ENCODE peak calls at places on chromosomes 2 and 18, in seven cellular contexts. One of them, this sample, is unnamed.

GRCh38 chr2:216502776-216503629 is 4.4 kb downstream of the RPL37A start:
- DNase-seq in PC-3: no peak
- DNase-seq in CD8-positive, alpha-beta T cell: no peak
- DNase-seq in aorta: no peak
- DNase-seq in brain microvascular endothelial cell: no peak
- DNase-seq in kidney: no peak
- DNase-seq in left ventricle myocardium inferior: no peak
- DNase-seq in this sample: no peak

GRCh38 chr2:62826141-62826540 is 120.6 kb downstream of the EHBP1 start:
- DNase-seq in aorta: no peak
- DNase-seq in PC-3: no peak
- DNase-seq in left ventricle myocardium inferior: no peak
- DNase-seq in kidney: no peak
- DNase-seq in CD8-positive, alpha-beta T cell: no peak
- DNase-seq in brain microvascular endothelial cell: no peak
- DNase-seq in this sample: no peak

GRCh38 chr18:8615397-8616025 is 6.3 kb downstream of the RAB12 start:
- DNase-seq in brain microvascular endothelial cell: peak; percentile 88
- DNase-seq in aorta: no peak
- DNase-seq in kidney: no peak
- DNase-seq in PC-3: peak; percentile 92
- DNase-seq in left ventricle myocardium inferior: no peak
- DNase-seq in CD8-positive, alpha-beta T cell: no peak
- DNase-seq in this sample: no peak

GRCh38 chr2:128172191-128172590 is 81.2 kb downstream of the UGGT1 start:
- DNase-seq in PC-3: peak; percentile 30
- DNase-seq in brain microvascular endothelial cell: no peak
- DNase-seq in left ventricle myocardium inferior: no peak
- DNase-seq in kidney: no peak
- DNase-seq in CD8-positive, alpha-beta T cell: no peak
- DNase-seq in aorta: no peak
- DNase-seq in this sample: no peak

GRCh38 chr18:75036941-75037516 is 171.9 kb downstream of the PTGR3 start:
- DNase-seq in brain microvascular endothelial cell: no peak
- DNase-seq in kidney: no peak
- DNase-seq in CD8-positive, alpha-beta T cell: no peak
- DNase-seq in left ventricle myocardium inferior: no peak
- DNase-seq in PC-3: peak; percentile 65
- DNase-seq in aorta: no peak
- DNase-seq in this sample: no peak

GRCh38 chr18:61894751-61895524 is 2.1 kb upstream of the RNF152 start:
- DNase-seq in aorta: peak; percentile 73
- DNase-seq in left ventricle myocardium inferior: no peak
- DNase-seq in PC-3: no peak
- DNase-seq in brain microvascular endothelial cell: no peak
- DNase-seq in kidney: no peak
- DNase-seq in CD8-positive, alpha-beta T cell: no peak
- DNase-seq in this sample: no peak

GRCh38 chr2:211836409-211836808 is 702.2 kb downstream of the ERBB4 start:
- DNase-seq in PC-3: peak; percentile 44
- DNase-seq in CD8-positive, alpha-beta T cell: no peak
- DNase-seq in left ventricle myocardium inferior: no peak
- DNase-seq in kidney: no peak
- DNase-seq in aorta: no peak
- DNase-seq in brain microvascular endothelial cell: no peak
- DNase-seq in this sample: no peak

GRCh38 chr2:160371251-160372009 is 122.2 kb downstream of the RBMS1 start:
- DNase-seq in CD8-positive, alpha-beta T cell: no peak
- DNase-seq in left ventricle myocardium inferior: peak; percentile 32
- DNase-seq in brain microvascular endothelial cell: no peak
- DNase-seq in aorta: no peak
- DNase-seq in PC-3: no peak
- DNase-seq in kidney: no peak
- DNase-seq in this sample: no peak

GRCh38 chr2:47598476-47598875 is 184.5 kb upstream of the MSH6 start:
- DNase-seq in aorta: no peak
- DNase-seq in brain microvascular endothelial cell: no peak
- DNase-seq in kidney: no peak
- DNase-seq in CD8-positive, alpha-beta T cell: no peak
- DNase-seq in left ventricle myocardium inferior: no peak
- DNase-seq in PC-3: no peak
- DNase-seq in this sample: no peak

GRCh38 chr2:161230959-161231358 is 70.7 kb downstream of the TANK start:
- DNase-seq in kidney: no peak
- DNase-seq in left ventricle myocardium inferior: no peak
- DNase-seq in PC-3: peak; percentile 51
- DNase-seq in brain microvascular endothelial cell: no peak
- DNase-seq in aorta: no peak
- DNase-seq in CD8-positive, alpha-beta T cell: no peak
- DNase-seq in this sample: no peak

GRCh38 chr18:7789853-7790552 is 222.9 kb downstream of the PTPRM start:
- DNase-seq in kidney: no peak
- DNase-seq in aorta: no peak
- DNase-seq in brain microvascular endothelial cell: no peak
- DNase-seq in CD8-positive, alpha-beta T cell: no peak
- DNase-seq in PC-3: peak; percentile 65
- DNase-seq in left ventricle myocardium inferior: no peak
- DNase-seq in this sample: no peak

GRCh38 chr18:74234326-74235171 is 57.2 kb downstream of the CYB5A start:
- DNase-seq in CD8-positive, alpha-beta T cell: no peak
- DNase-seq in left ventricle myocardium inferior: no peak
- DNase-seq in brain microvascular endothelial cell: peak; percentile 90
- DNase-seq in aorta: no peak
- DNase-seq in PC-3: peak; percentile 73
- DNase-seq in kidney: no peak
- DNase-seq in this sample: no peak

GRCh38 chr2:189421644-189422043 is 19.6 kb upstream of the WDR75 start:
- DNase-seq in left ventricle myocardium inferior: no peak
- DNase-seq in CD8-positive, alpha-beta T cell: no peak
- DNase-seq in PC-3: peak; percentile 53
- DNase-seq in kidney: no peak
- DNase-seq in brain microvascular endothelial cell: peak; percentile 88
- DNase-seq in aorta: no peak
- DNase-seq in this sample: no peak

GRCh38 chr2:192697880-192698279 is 503.1 kb upstream of the TMEFF2 start:
- DNase-seq in kidney: no peak
- DNase-seq in brain microvascular endothelial cell: no peak
- DNase-seq in PC-3: no peak
- DNase-seq in CD8-positive, alpha-beta T cell: no peak
- DNase-seq in left ventricle myocardium inferior: no peak
- DNase-seq in aorta: no peak
- DNase-seq in this sample: no peak

GRCh38 chr18:35756506-35757117 is 175.1 kb downstream of the GALNT1 start:
- DNase-seq in PC-3: peak; percentile 51
- DNase-seq in kidney: no peak
- DNase-seq in aorta: no peak
- DNase-seq in brain microvascular endothelial cell: peak; percentile 57
- DNase-seq in CD8-positive, alpha-beta T cell: peak; percentile 38
- DNase-seq in left ventricle myocardium inferior: no peak
- DNase-seq in this sample: peak; percentile 71

GRCh38 chr18:55406374-55407045 is 181.5 kb downstream of the TCF4 start:
- DNase-seq in brain microvascular endothelial cell: no peak
- DNase-seq in kidney: no peak
- DNase-seq in PC-3: no peak
- DNase-seq in aorta: no peak
- DNase-seq in left ventricle myocardium inferior: no peak
- DNase-seq in CD8-positive, alpha-beta T cell: no peak
- DNase-seq in this sample: no peak

GRCh38 chr2:201116115-201116958 is at the start of gene CFLAR:
- DNase-seq in CD8-positive, alpha-beta T cell: peak; percentile 78
- DNase-seq in aorta: peak; percentile 90
- DNase-seq in brain microvascular endothelial cell: peak; percentile 91
- DNase-seq in kidney: peak; percentile 94
- DNase-seq in left ventricle myocardium inferior: peak; percentile 77
- DNase-seq in PC-3: peak; percentile 63
- DNase-seq in this sample: peak; percentile 82

GRCh38 chr2:202034249-202035088 is 814 bp downstream of the FZD7 start:
- DNase-seq in kidney: peak; percentile 79
- DNase-seq in PC-3: peak; percentile 29
- DNase-seq in CD8-positive, alpha-beta T cell: no peak
- DNase-seq in left ventricle myocardium inferior: peak; percentile 28
- DNase-seq in brain microvascular endothelial cell: peak; percentile 33
- DNase-seq in aorta: peak; percentile 82
- DNase-seq in this sample: no peak

GRCh38 chr2:20030224-20030623 is 17.8 kb upstream of the MATN3 start:
- DNase-seq in aorta: no peak
- DNase-seq in CD8-positive, alpha-beta T cell: no peak
- DNase-seq in left ventricle myocardium inferior: no peak
- DNase-seq in brain microvascular endothelial cell: no peak
- DNase-seq in kidney: no peak
- DNase-seq in PC-3: no peak
- DNase-seq in this sample: no peak

GRCh38 chr2:20027715-20028434 is 15.4 kb upstream of the MATN3 start:
- DNase-seq in brain microvascular endothelial cell: no peak
- DNase-seq in aorta: no peak
- DNase-seq in kidney: no peak
- DNase-seq in left ventricle myocardium inferior: no peak
- DNase-seq in PC-3: no peak
- DNase-seq in CD8-positive, alpha-beta T cell: no peak
- DNase-seq in this sample: no peak

GRCh38 chr2:20027260-20027677 is 14.8 kb upstream of the MATN3 start:
- DNase-seq in aorta: no peak
- DNase-seq in kidney: no peak
- DNase-seq in PC-3: no peak
- DNase-seq in CD8-positive, alpha-beta T cell: no peak
- DNase-seq in brain microvascular endothelial cell: no peak
- DNase-seq in left ventricle myocardium inferior: no peak
- DNase-seq in this sample: no peak

GRCh38 chr2:20021405-20022009 is 9.0 kb upstream of the MATN3 start:
- DNase-seq in kidney: no peak
- DNase-seq in left ventricle myocardium inferior: no peak
- DNase-seq in CD8-positive, alpha-beta T cell: no peak
- DNase-seq in brain microvascular endothelial cell: no peak
- DNase-seq in PC-3: no peak
- DNase-seq in aorta: no peak
- DNase-seq in this sample: no peak

GRCh38 chr2:20025065-20025786 is 12.8 kb upstream of the MATN3 start:
- DNase-seq in left ventricle myocardium inferior: no peak
- DNase-seq in PC-3: no peak
- DNase-seq in kidney: no peak
- DNase-seq in CD8-positive, alpha-beta T cell: no peak
- DNase-seq in brain microvascular endothelial cell: no peak
- DNase-seq in aorta: no peak
- DNase-seq in this sample: no peak
- H3K36me3 ChIP-seq in left ventricle myocardium inferior: peaks cover 30% of the 10 kb centered on the region
- H3K36me3 ChIP-seq in PC-3: peaks cover 2% of the 10 kb centered on the region
- H3K36me3 ChIP-seq in kidney: peaks cover 3% of the 10 kb centered on the region
- H3K36me3 ChIP-seq in CD8-positive, alpha-beta T cell: no peaks in the 10 kb centered on the region
- H3K36me3 ChIP-seq in brain microvascular endothelial cell: peaks cover 14% of the 10 kb centered on the region
- H3K36me3 ChIP-seq in aorta: peaks cover 2% of the 10 kb centered on the region
- H3K36me3 ChIP-seq in this sample: no peaks in the 10 kb centered on the region

GRCh38 chr2:109438773-109439191 is 175.0 kb downstream of the SEPTIN10 start:
- DNase-seq in kidney: no peak
- DNase-seq in CD8-positive, alpha-beta T cell: no peak
- DNase-seq in left ventricle myocardium inferior: peak; percentile 41
- DNase-seq in aorta: peak; percentile 83
- DNase-seq in PC-3: peak; percentile 33
- DNase-seq in brain microvascular endothelial cell: peak; percentile 67
- DNase-seq in this sample: no peak

GRCh38 chr2:109438146-109438545 is 175.6 kb downstream of the SEPTIN10 start:
- DNase-seq in CD8-positive, alpha-beta T cell: no peak
- DNase-seq in PC-3: no peak
- DNase-seq in kidney: no peak
- DNase-seq in aorta: peak; percentile 55
- DNase-seq in brain microvascular endothelial cell: no peak
- DNase-seq in left ventricle myocardium inferior: no peak
- DNase-seq in this sample: no peak

GRCh38 chr2:109439897-109440506 is 173.8 kb downstream of the SEPTIN10 start:
- DNase-seq in PC-3: no peak
- DNase-seq in kidney: no peak
- DNase-seq in left ventricle myocardium inferior: no peak
- DNase-seq in brain microvascular endothelial cell: no peak
- DNase-seq in aorta: no peak
- DNase-seq in CD8-positive, alpha-beta T cell: no peak
- DNase-seq in this sample: no peak

GRCh38 chr2:109440507-109441156 is 173.1 kb downstream of the SEPTIN10 start:
- DNase-seq in aorta: peak; percentile 20
- DNase-seq in CD8-positive, alpha-beta T cell: no peak
- DNase-seq in kidney: no peak
- DNase-seq in brain microvascular endothelial cell: no peak
- DNase-seq in PC-3: no peak
- DNase-seq in left ventricle myocardium inferior: no peak
- DNase-seq in this sample: no peak

GRCh38 chr2:109439315-109439714 is 174.5 kb downstream of the SEPTIN10 start:
- DNase-seq in CD8-positive, alpha-beta T cell: no peak
- DNase-seq in brain microvascular endothelial cell: no peak
- DNase-seq in kidney: no peak
- DNase-seq in PC-3: no peak
- DNase-seq in left ventricle myocardium inferior: no peak
- DNase-seq in aorta: no peak
- DNase-seq in this sample: no peak
- H3K27ac ChIP-seq in CD8-positive, alpha-beta T cell: no peak overlapping the region
- H3K27ac ChIP-seq in brain microvascular endothelial cell: no peak overlapping the region
- H3K27ac ChIP-seq in kidney: no peak overlapping the region
- H3K27ac ChIP-seq in PC-3: no peak overlapping the region
- H3K27ac ChIP-seq in left ventricle myocardium inferior: peak overlapping the region; percentile 77
- H3K27ac ChIP-seq in aorta: peak overlapping the region; percentile 67
- H3K27ac ChIP-seq in this sample: peak overlapping the region; percentile 71

GRCh38 chr18:44474067-44474411 is 206.6 kb upstream of the SETBP1 start:
- DNase-seq in brain microvascular endothelial cell: no peak
- DNase-seq in left ventricle myocardium inferior: no peak
- DNase-seq in CD8-positive, alpha-beta T cell: no peak
- DNase-seq in kidney: no peak
- DNase-seq in PC-3: no peak
- DNase-seq in aorta: no peak
- DNase-seq in this sample: no peak

GRCh38 chr18:44473394-44474066 is 207.2 kb upstream of the SETBP1 start:
- DNase-seq in aorta: no peak
- DNase-seq in left ventricle myocardium inferior: no peak
- DNase-seq in brain microvascular endothelial cell: peak; percentile 5
- DNase-seq in CD8-positive, alpha-beta T cell: no peak
- DNase-seq in PC-3: no peak
- DNase-seq in kidney: no peak
- DNase-seq in this sample: no peak

GRCh38 chr18:44474596-44474995 is 206.1 kb upstream of the SETBP1 start:
- DNase-seq in PC-3: no peak
- DNase-seq in left ventricle myocardium inferior: no peak
- DNase-seq in aorta: no peak
- DNase-seq in kidney: no peak
- DNase-seq in CD8-positive, alpha-beta T cell: no peak
- DNase-seq in brain microvascular endothelial cell: no peak
- DNase-seq in this sample: no peak
- H3K4me3 ChIP-seq in PC-3: no peak overlapping the region
- H3K4me3 ChIP-seq in left ventricle myocardium inferior: no peak overlapping the region
- H3K4me3 ChIP-seq in aorta: no peak overlapping the region
- H3K4me3 ChIP-seq in kidney: no peak overlapping the region
- H3K4me3 ChIP-seq in CD8-positive, alpha-beta T cell: no peak overlapping the region
- H3K4me3 ChIP-seq in brain microvascular endothelial cell: no peak overlapping the region
- H3K4me3 ChIP-seq in this sample: no peak overlapping the region

GRCh38 chr2:135140606-135141005 is 88.5 kb downstream of the RAB3GAP1 start:
- DNase-seq in brain microvascular endothelial cell: no peak
- DNase-seq in left ventricle myocardium inferior: no peak
- DNase-seq in aorta: no peak
- DNase-seq in CD8-positive, alpha-beta T cell: no peak
- DNase-seq in PC-3: peak; percentile 61
- DNase-seq in kidney: no peak
- DNase-seq in this sample: no peak
- H3K36me3 ChIP-seq in brain microvascular endothelial cell: peaks cover 13% of the 10 kb centered on the region
- H3K36me3 ChIP-seq in left ventricle myocardium inferior: peaks cover 87% of the 10 kb centered on the region
- H3K36me3 ChIP-seq in aorta: peaks cover 3% of the 10 kb centered on the region
- H3K36me3 ChIP-seq in CD8-positive, alpha-beta T cell: peaks cover 3% of the 10 kb centered on the region
- H3K36me3 ChIP-seq in PC-3: peaks cover 44% of the 10 kb centered on the region
- H3K36me3 ChIP-seq in kidney: peaks cover 5% of the 10 kb centered on the region
- H3K36me3 ChIP-seq in this sample: peaks cover 6% of the 10 kb centered on the region